ENCODE peak calls at places on chromosome X, in four cellular contexts. H is mammary epithelial cell, A is memory B cell, R is activated T-cell treated with anti-CD3 and anti-CD28 coated beads for 1 hour. Y is an unnamed sample.
A peak's percentile ranks its signal among the peaks of the same experiment; 100 is the strongest.

GRCh38 chrX:11435568-11435967 is 142.4 kb downstream of the AMELX start:
- DNase-seq in A (no peak), R (no peak), H (no peak), Y (no peak)

GRCh38 chrX:41723821-41724220 is at the start of gene GPR82:
- DNase-seq in A (no peak), R (no peak), H (no peak), Y (no peak)

GRCh38 chrX:9279271-9279596 is 185.6 kb upstream of the TBL1X start:
- DNase-seq in H (no peak), A (no peak), R (no peak), Y (no peak)

GRCh38 chrX:120021927-120022326 is 55.6 kb downstream of the RHOXF2B start:
- DNase-seq in R (no peak), H (no peak), A (no peak), Y (no peak)

GRCh38 chrX:20361890-20362262 is 95.2 kb upstream of the RPS6KA3 start:
- DNase-seq in R (no peak), H (no peak), A (no peak), Y (no peak)

GRCh38 chrX:155954793-155955192 is 42.7 kb upstream of the IL9R start:
- DNase-seq in R (no peak), H (no peak), A (no peak), Y (no peak)

GRCh38 chrX:111047575-111047974 is 48.4 kb upstream of the PAK3 start:
- DNase-seq in H (no peak), A (no peak), R (no peak), Y (no peak)

GRCh38 chrX:119062750-119063374 is 9.9 kb upstream of the CT47C1 start:
- DNase-seq in A (no peak), H (no peak), R (no peak), Y (no peak)

GRCh38 chrX:24838624-24839023 is 144.9 kb downstream of the POLA1 start:
- DNase-seq in H (peak; percentile 6), R (no peak), A (no peak), Y (no peak)

GRCh38 chrX:17549005-17549685 is 174.1 kb downstream of the NHS start:
- DNase-seq in A (no peak), R (no peak), H (no peak), Y (peak; percentile 8)

GRCh38 chrX:136166221-136166855 is 19.0 kb downstream of the FHL1 start:
- DNase-seq in H (no peak), A (no peak), R (no peak), Y (no peak)

GRCh38 chrX:100980608-100981497 is 11.3 kb downstream of the ARL13A start:
- DNase-seq in H (peak; percentile 53), A (no peak), R (no peak), Y (no peak)

GRCh38 chrX:68934421-68934820 is 105.6 kb downstream of the EFNB1 start:
- DNase-seq in R (no peak), A (no peak), H (no peak), Y (no peak)

GRCh38 chrX:154487518-154488290 is 1.3 kb upstream of the UBL4A start:
- DNase-seq in A (no peak), R (no peak), H (no peak), Y (no peak)

GRCh38 chrX:133215747-133216146 is 2.4 kb downstream of the TFDP3 start:
- DNase-seq in R (no peak), H (peak; percentile 19), A (no peak), Y (no peak)

GRCh38 chrX:16822723-16823122 is 36.5 kb downstream of the TXLNG start:
- DNase-seq in H (peak; percentile 83), A (no peak), R (no peak), Y (no peak)

GRCh38 chrX:139194571-139195280 is 335.8 kb upstream of the F9 start:
- DNase-seq in H (peak; percentile 37), R (no peak), A (no peak), Y (no peak)

GRCh38 chrX:68710870-68711576 is 63.6 kb downstream of the STARD8 start:
- DNase-seq in R (no peak), H (peak; percentile 25), A (no peak), Y (no peak)

GRCh38 chrX:49040376-49040955 is 2.7 kb downstream of the TFE3 start:
- DNase-seq in H (no peak), R (no peak), A (no peak), Y (no peak)

GRCh38 chrX:68695206-68695845 is 47.9 kb downstream of the STARD8 start:
- DNase-seq in R (no peak), A (no peak), H (no peak), Y (no peak)

GRCh38 chrX:13151806-13152510 is 107.5 kb upstream of the FAM9C start:
- DNase-seq in R (peak; percentile 11), A (no peak), H (no peak), Y (no peak)

GRCh38 chrX:9166566-9166909 is 132.6 kb upstream of the FAM9B start:
- DNase-seq in R (no peak), A (no peak), H (no peak), Y (no peak)

GRCh38 chrX:72042860-72043248 is 88.9 kb downstream of the RTL5 start:
- DNase-seq in H (no peak), R (no peak), A (no peak), Y (no peak)

GRCh38 chrX:42119076-42119475 is 195.7 kb upstream of the CASK start:
- DNase-seq in A (no peak), H (peak; percentile 96), R (no peak), Y (no peak)

GRCh38 chrX:11739796-11740195 is 18.2 kb upstream of the MSL3 start:
- DNase-seq in H (no peak), R (no peak), A (no peak), Y (no peak)

GRCh38 chrX:1422135-1422465 is 30.2 kb upstream of the SLC25A6 start:
- DNase-seq in H (no peak), R (no peak), A (no peak), Y (no peak)

GRCh38 chrX:1389993-1390285 is 2.0 kb downstream of the SLC25A6 start:
- DNase-seq in H (no peak), R (no peak), A (no peak), Y (no peak)

GRCh38 chrX:34584781-34585180 is 72.3 kb downstream of the TMEM47 start:
- DNase-seq in R (no peak), A (no peak), H (peak; percentile 18), Y (no peak)

GRCh38 chrX:12903646-12904045 is 2.8 kb upstream of the TLR8 start:
- DNase-seq in A (no peak), R (no peak), H (no peak), Y (no peak)

GRCh38 chrX:78105944-78106650 is 2.0 kb downstream of the PGK1 start:
- DNase-seq in R (no peak), A (no peak), H (no peak), Y (no peak)

GRCh38 chrX:63686878-63687714 is 97.9 kb downstream of the ARHGEF9 start:
- DNase-seq in A (peak; percentile 1), H (peak; percentile 41), R (peak; percentile 0), Y (no peak)

GRCh38 chrX:153827903-153828302 is 2.4 kb downstream of the PDZD4 start:
- DNase-seq in A (no peak), R (no peak), H (no peak), Y (no peak)

GRCh38 chrX:672931-673330 is 42.3 kb downstream of the SHOX start:
- DNase-seq in H (no peak), R (no peak), A (no peak), Y (no peak)

GRCh38 chrX:137707348-137707747 is 141.4 kb downstream of the ZIC3 start:
- DNase-seq in R (no peak), H (no peak), A (no peak), Y (no peak)

GRCh38 chrX:261167-261857 is 19.9 kb upstream of the PLCXD1 start:
- DNase-seq in H (peak; percentile 24), R (no peak), A (no peak), Y (no peak)

GRCh38 chrX:46912098-46912672 is at the start of gene JADE3:
- DNase-seq in R (no peak), A (peak; percentile 38), H (peak; percentile 67), Y (peak; percentile 10)

GRCh38 chrX:16946361-16946964 is at the start of gene REPS2:
- DNase-seq in A (peak; percentile 57), R (peak; percentile 70), H (peak; percentile 71), Y (peak; percentile 82)